ENCODE peak calls at places on chromosomes 7 and 10, in six cellular contexts. S is HEK293T, O is HFF-Myc, K is T-cell, U is astrocyte, Y is right lobe of liver. T is an unnamed sample.

GRCh38 chr7:123750389-123751230 is 1.8 kb upstream of the WASL start:
- DNase-seq in O (no peak), S (no peak), Y (no peak), U (no peak), K (no peak), T (no peak)

GRCh38 chr7:112986256-112987031 is 100.2 kb downstream of the GPR85 start:
- DNase-seq in O (no peak), Y (no peak), K (no peak), U (peak; percentile 62), S (no peak), T (no peak)

GRCh38 chr7:157412021-157412443 is 75.2 kb downstream of the DNAJB6 start:
- DNase-seq in U (peak; percentile 90), O (peak; percentile 67), S (no peak), Y (no peak), K (no peak), T (no peak)

GRCh38 chr10:127293640-127294039 is 97.2 kb upstream of the INSYN2A start:
- DNase-seq in Y (no peak), O (peak; percentile 5), S (no peak), U (no peak), K (peak; percentile 17), T (no peak)

GRCh38 chr10:112515852-112516251 is 68.8 kb downstream of the VTI1A start:
- DNase-seq in U (no peak), Y (no peak), S (no peak), K (no peak), O (no peak), T (no peak)

GRCh38 chr7:47492720-47493119 is 89.2 kb downstream of the TNS3 start:
- DNase-seq in U (peak; percentile 31), Y (no peak), O (no peak), S (no peak), K (no peak), T (no peak)

GRCh38 chr10:17523917-17524316 is 69.5 kb upstream of the ST8SIA6 start:
- DNase-seq in U (no peak), O (no peak), Y (no peak), S (no peak), K (no peak), T (no peak)

GRCh38 chr7:113371376-113372043 is 253.2 kb upstream of the SMIM30 start:
- DNase-seq in O (no peak), S (no peak), Y (no peak), K (no peak), U (peak; percentile 44), T (no peak)

GRCh38 chr7:100567045-100567730 is 6.5 kb downstream of the SAP25 start:
- DNase-seq in Y (no peak), K (no peak), O (no peak), U (no peak), S (no peak), T (no peak)